ENCODE peak calls at places on chromosomes 4 and X, in four cellular contexts. One of them, this sample, is unnamed.

GRCh38 chrX:135931644-135932487 is 38.4 kb downstream of the SAGE1 start:
- DNase-seq in neural progenitor cell: peak; percentile 64
- DNase-seq in hepatocyte: peak; percentile 57
- DNase-seq in HCT116: peak; percentile 6
- DNase-seq in this sample: peak; percentile 74

GRCh38 chr4:173001571-173001970 is 167.0 kb upstream of the GALNT7 start:
- DNase-seq in neural progenitor cell: no peak
- DNase-seq in hepatocyte: no peak
- DNase-seq in HCT116: no peak
- DNase-seq in this sample: no peak

GRCh38 chrX:48896611-48897011 is 957 bp downstream of the TIMM17B start:
- DNase-seq in neural progenitor cell: peak; percentile 13
- DNase-seq in hepatocyte: no peak
- DNase-seq in HCT116: no peak
- DNase-seq in this sample: no peak

GRCh38 chr4:143514432-143514831 is 930 bp downstream of the SMARCA5 start:
- DNase-seq in neural progenitor cell: peak; percentile 90
- DNase-seq in hepatocyte: peak; percentile 61
- DNase-seq in HCT116: no peak
- DNase-seq in this sample: peak; percentile 73

GRCh38 chrX:55695227-55696018 is 22.1 kb upstream of the RRAGB start:
- DNase-seq in neural progenitor cell: no peak
- DNase-seq in hepatocyte: no peak
- DNase-seq in HCT116: no peak
- DNase-seq in this sample: no peak

GRCh38 chr4:13285336-13285735 is 198.8 kb downstream of the RAB28 start:
- DNase-seq in neural progenitor cell: no peak
- DNase-seq in hepatocyte: no peak
- DNase-seq in HCT116: no peak
- DNase-seq in this sample: no peak

GRCh38 chrX:39869846-39870601 is 227.7 kb downstream of the BCOR start:
- DNase-seq in neural progenitor cell: no peak
- DNase-seq in hepatocyte: no peak
- DNase-seq in HCT116: no peak
- DNase-seq in this sample: no peak

GRCh38 chr4:151395873-151396272 is 13.1 kb upstream of the FHIP1A start:
- DNase-seq in neural progenitor cell: no peak
- DNase-seq in hepatocyte: no peak
- DNase-seq in HCT116: no peak
- DNase-seq in this sample: no peak

GRCh38 chrX:55908685-55909212 is 191.2 kb downstream of the RRAGB start:
- DNase-seq in neural progenitor cell: peak; percentile 43
- DNase-seq in hepatocyte: peak; percentile 25
- DNase-seq in HCT116: no peak
- DNase-seq in this sample: no peak

GRCh38 chr4:81606796-81607550 is 135.3 kb upstream of the RASGEF1B start:
- DNase-seq in neural progenitor cell: no peak
- DNase-seq in hepatocyte: peak; percentile 13
- DNase-seq in HCT116: no peak
- DNase-seq in this sample: no peak

GRCh38 chr4:137768881-137769280 is 236.6 kb upstream of the PCDH18 start:
- DNase-seq in neural progenitor cell: no peak
- DNase-seq in hepatocyte: no peak
- DNase-seq in HCT116: no peak
- DNase-seq in this sample: no peak

GRCh38 chr4:181137351-181137750 is 1105.9 kb upstream of the TENM3 start:
- DNase-seq in neural progenitor cell: no peak
- DNase-seq in hepatocyte: no peak
- DNase-seq in HCT116: no peak
- DNase-seq in this sample: no peak

GRCh38 chrX:35115205-35115604 is 172.6 kb downstream of the FAM47B start:
- DNase-seq in neural progenitor cell: no peak
- DNase-seq in hepatocyte: no peak
- DNase-seq in HCT116: no peak
- DNase-seq in this sample: no peak

GRCh38 chrX:118974908-118975671 is 672 bp downstream of the LONRF3 start:
- DNase-seq in neural progenitor cell: peak; percentile 59
- DNase-seq in hepatocyte: peak; percentile 58
- DNase-seq in HCT116: no peak
- DNase-seq in this sample: no peak

GRCh38 chrX:118974088-118974907 is at the start of gene LONRF3:
- DNase-seq in neural progenitor cell: peak; percentile 27
- DNase-seq in hepatocyte: peak; percentile 74
- DNase-seq in HCT116: no peak
- DNase-seq in this sample: no peak

GRCh38 chrX:118975831-118976598 is 1.6 kb downstream of the LONRF3 start:
- DNase-seq in neural progenitor cell: peak; percentile 44
- DNase-seq in hepatocyte: peak; percentile 80
- DNase-seq in HCT116: no peak
- DNase-seq in this sample: no peak

GRCh38 chrX:118971552-118971951 is 2.9 kb upstream of the LONRF3 start:
- DNase-seq in neural progenitor cell: no peak
- DNase-seq in hepatocyte: no peak
- DNase-seq in HCT116: no peak
- DNase-seq in this sample: no peak

DNA sequence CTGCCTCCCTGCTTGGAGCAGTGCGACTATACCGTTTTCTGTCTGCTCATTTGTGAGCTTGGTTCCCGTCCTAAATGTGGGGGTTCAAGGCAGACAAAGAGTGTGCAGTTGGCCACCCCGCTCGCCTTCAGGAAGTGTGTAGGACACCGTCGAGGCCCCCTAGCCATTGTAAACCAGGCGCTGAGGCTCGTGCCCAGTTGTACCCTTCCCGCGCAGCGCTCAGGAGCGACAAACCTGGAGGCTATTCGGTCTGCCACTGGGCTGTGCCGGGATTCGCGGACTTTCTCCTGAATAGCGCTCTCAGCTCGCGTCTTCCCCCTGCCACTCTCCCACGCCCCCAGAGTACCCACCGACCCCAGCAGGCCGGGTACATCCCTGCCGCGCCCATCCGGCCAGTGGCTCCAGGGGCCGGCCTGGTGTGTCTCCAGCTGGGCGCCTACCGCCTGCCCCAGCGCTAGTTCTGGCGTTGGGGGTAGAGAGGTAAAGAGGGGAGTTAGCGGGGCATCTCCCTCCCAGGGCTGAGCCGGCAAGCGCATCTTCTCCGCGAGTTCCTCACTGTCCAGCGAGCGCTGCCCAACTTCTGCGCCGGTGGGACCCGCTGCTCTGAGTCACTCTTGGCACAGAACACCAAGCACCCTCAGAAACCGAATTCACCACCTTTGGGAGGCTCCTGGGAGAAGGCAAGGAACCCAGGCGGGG is 880 bp upstream of the LONRF3 start:
- DNase-seq in neural progenitor cell: peak; percentile 24
- DNase-seq in hepatocyte: no peak
- DNase-seq in HCT116: no peak
- DNase-seq in this sample: no peak
- H3K9me3 ChIP-seq in neural progenitor cell: no peaks in the 10 kb centered on the region
- H3K9me3 ChIP-seq in hepatocyte: no peaks in the 10 kb centered on the region
- H3K9me3 ChIP-seq in HCT116: no peaks in the 10 kb centered on the region
- H3K9me3 ChIP-seq in this sample: no peaks in the 10 kb centered on the region

DNA sequence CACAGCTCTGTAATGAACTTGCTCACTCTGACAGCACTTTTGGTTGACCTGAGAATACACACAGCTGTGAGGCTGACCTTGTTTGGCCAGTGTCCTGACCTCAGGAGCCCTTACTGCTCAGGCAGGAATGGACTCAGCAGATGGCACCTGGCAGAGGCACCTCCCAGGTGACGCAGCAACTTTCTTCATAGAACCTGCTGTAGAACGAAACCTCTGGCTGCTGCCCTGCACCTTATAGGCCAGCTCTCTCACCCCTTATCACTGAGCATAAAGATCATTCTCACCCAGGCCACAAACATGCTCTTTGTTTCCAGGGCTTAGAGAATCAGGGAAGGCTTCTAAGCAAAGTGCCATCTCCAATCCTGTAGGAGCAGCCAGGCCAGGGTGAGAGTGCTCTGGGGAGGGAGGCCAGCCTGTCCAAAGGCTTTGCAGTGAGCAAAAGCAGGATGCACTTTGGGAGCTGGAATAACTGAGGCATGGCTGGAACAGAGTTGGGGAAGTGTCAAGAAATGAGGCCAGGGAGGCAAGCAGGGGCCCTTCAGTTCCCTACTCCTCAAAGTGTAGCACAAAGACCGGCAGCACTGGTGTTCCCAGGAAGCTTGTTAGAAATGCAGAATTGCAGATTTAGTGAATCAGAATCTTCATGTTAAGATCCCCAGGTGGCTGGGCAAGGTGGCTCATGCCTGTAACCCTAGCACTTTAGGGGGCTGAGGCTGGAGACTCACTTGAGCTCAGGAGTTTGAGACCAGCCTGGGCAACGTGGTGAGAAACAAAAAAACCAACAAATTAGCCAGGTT is 13.3 kb upstream of the CENPU start:
- DNase-seq in neural progenitor cell: no peak
- DNase-seq in hepatocyte: peak; percentile 23
- DNase-seq in HCT116: no peak
- DNase-seq in this sample: no peak
- H3K4me1 ChIP-seq in neural progenitor cell: no peaks in the 10 kb centered on the region
- H3K4me1 ChIP-seq in hepatocyte: peaks cover 31% of the 10 kb centered on the region
- H3K4me1 ChIP-seq in HCT116: no peaks in the 10 kb centered on the region
- H3K4me1 ChIP-seq in this sample: peaks cover 3% of the 10 kb centered on the region

GRCh38 chrX:148672526-148672925 is 172.1 kb downstream of the AFF2 start:
- DNase-seq in neural progenitor cell: no peak
- DNase-seq in hepatocyte: no peak
- DNase-seq in HCT116: no peak
- DNase-seq in this sample: no peak

GRCh38 chrX:148665001-148665400 is 164.6 kb downstream of the AFF2 start:
- DNase-seq in neural progenitor cell: no peak
- DNase-seq in hepatocyte: no peak
- DNase-seq in HCT116: no peak
- DNase-seq in this sample: no peak

GRCh38 chrX:148670277-148670676 is 169.9 kb downstream of the AFF2 start:
- DNase-seq in neural progenitor cell: no peak
- DNase-seq in hepatocyte: no peak
- DNase-seq in HCT116: no peak
- DNase-seq in this sample: peak; percentile 81
- H2AFZ ChIP-seq in neural progenitor cell: no peak overlapping the region
- H2AFZ ChIP-seq in hepatocyte: no peak overlapping the region
- H2AFZ ChIP-seq in HCT116: no peak overlapping the region
- H2AFZ ChIP-seq in this sample: no peak overlapping the region

GRCh38 chr4:1993169-1993516 is 15.6 kb downstream of the NELFA start:
- DNase-seq in neural progenitor cell: no peak
- DNase-seq in hepatocyte: no peak
- DNase-seq in HCT116: no peak
- DNase-seq in this sample: no peak

GRCh38 chr4:1996866-1997611 is 11.7 kb downstream of the NELFA start:
- DNase-seq in neural progenitor cell: no peak
- DNase-seq in hepatocyte: no peak
- DNase-seq in HCT116: no peak
- DNase-seq in this sample: peak; percentile 52

GRCh38 chr4:1997712-1998111 is 11.1 kb downstream of the NELFA start:
- DNase-seq in neural progenitor cell: no peak
- DNase-seq in hepatocyte: no peak
- DNase-seq in HCT116: no peak
- DNase-seq in this sample: no peak

GRCh38 chr4:1994935-1995334 is 13.8 kb downstream of the NELFA start:
- DNase-seq in neural progenitor cell: no peak
- DNase-seq in hepatocyte: no peak
- DNase-seq in HCT116: no peak
- DNase-seq in this sample: no peak

GRCh38 chr4:1998296-1998695 is 10.5 kb downstream of the NELFA start:
- DNase-seq in neural progenitor cell: no peak
- DNase-seq in hepatocyte: peak; percentile 45
- DNase-seq in HCT116: no peak
- DNase-seq in this sample: no peak
- H3K9me3 ChIP-seq in neural progenitor cell: no peaks in the 10 kb centered on the region
- H3K9me3 ChIP-seq in hepatocyte: peaks cover 6% of the 10 kb centered on the region
- H3K9me3 ChIP-seq in HCT116: no peaks in the 10 kb centered on the region
- H3K9me3 ChIP-seq in this sample: peaks cover 15% of the 10 kb centered on the region

GRCh38 chr4:70657326-70657725 is 9.0 kb downstream of the JCHAIN start:
- DNase-seq in neural progenitor cell: no peak
- DNase-seq in hepatocyte: no peak
- DNase-seq in HCT116: no peak
- DNase-seq in this sample: no peak
- H3K4me1 ChIP-seq in neural progenitor cell: no peaks in the 10 kb centered on the region
- H3K4me1 ChIP-seq in hepatocyte: peaks cover 3% of the 10 kb centered on the region
- H3K4me1 ChIP-seq in HCT116: no peaks in the 10 kb centered on the region
- H3K4me1 ChIP-seq in this sample: no peaks in the 10 kb centered on the region

DNA sequence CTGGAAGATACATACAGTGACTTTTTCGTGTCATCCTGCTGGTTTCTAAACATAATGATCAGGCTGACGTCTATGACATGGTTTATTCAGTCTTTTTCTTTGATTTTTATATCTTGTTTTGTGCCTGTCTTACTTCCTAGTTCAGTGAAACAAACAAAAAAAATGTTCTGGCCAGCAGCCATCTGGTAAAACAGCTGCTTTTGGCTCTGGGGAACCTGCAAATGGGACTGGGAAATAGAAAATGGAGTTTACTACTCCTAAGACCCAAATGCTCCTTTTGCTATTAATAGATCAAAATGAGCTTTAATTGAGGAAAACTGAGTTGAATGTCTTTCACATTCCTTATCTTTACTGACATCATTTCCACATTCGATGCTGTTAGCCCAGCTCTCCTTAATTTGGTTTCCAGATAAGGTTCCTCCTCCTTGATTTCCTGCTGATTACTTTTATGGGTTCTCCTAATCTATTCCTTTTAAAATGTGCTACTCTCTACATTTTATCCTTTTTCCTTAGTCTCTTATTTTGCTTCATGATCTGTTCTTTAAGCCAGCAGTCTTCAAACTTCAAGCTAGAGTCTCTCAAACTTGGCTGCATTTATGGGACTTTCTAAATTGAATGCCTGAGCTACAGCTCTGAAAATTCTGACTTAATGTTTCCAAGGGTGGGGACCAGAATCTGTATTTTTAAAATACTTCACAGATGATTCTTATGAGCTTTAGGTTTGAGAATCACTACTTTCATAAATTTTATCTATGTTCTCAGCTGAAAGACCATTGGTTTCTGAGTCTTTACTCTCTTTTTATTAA is 499.5 kb downstream of the ANKRD50 start:
- DNase-seq in neural progenitor cell: no peak
- DNase-seq in hepatocyte: peak; percentile 8
- DNase-seq in HCT116: no peak
- DNase-seq in this sample: no peak
- H2AFZ ChIP-seq in neural progenitor cell: no peak overlapping the region
- H2AFZ ChIP-seq in hepatocyte: peak overlapping the region; percentile 20
- H2AFZ ChIP-seq in HCT116: no peak overlapping the region
- H2AFZ ChIP-seq in this sample: no peak overlapping the region

GRCh38 chr4:253936-254756 is 51.1 kb downstream of the ZNF732 start:
- DNase-seq in neural progenitor cell: no peak
- DNase-seq in hepatocyte: no peak
- DNase-seq in HCT116: no peak
- DNase-seq in this sample: no peak

GRCh38 chr4:256492-256891 is 48.8 kb downstream of the ZNF732 start:
- DNase-seq in neural progenitor cell: no peak
- DNase-seq in hepatocyte: no peak
- DNase-seq in HCT116: no peak
- DNase-seq in this sample: no peak

GRCh38 chr4:252065-252601 is 53.1 kb downstream of the ZNF732 start:
- DNase-seq in neural progenitor cell: no peak
- DNase-seq in hepatocyte: no peak
- DNase-seq in HCT116: no peak
- DNase-seq in this sample: no peak
- H3K9me3 ChIP-seq in neural progenitor cell: peaks cover 67% of the 10 kb centered on the region
- H3K9me3 ChIP-seq in hepatocyte: peaks cover 22% of the 10 kb centered on the region
- H3K9me3 ChIP-seq in HCT116: peaks cover 19% of the 10 kb centered on the region
- H3K9me3 ChIP-seq in this sample: peaks cover 55% of the 10 kb centered on the region

GRCh38 chr4:182880387-182881356 is 36.5 kb downstream of the DCTD start:
- DNase-seq in neural progenitor cell: no peak
- DNase-seq in hepatocyte: peak; percentile 30
- DNase-seq in HCT116: no peak
- DNase-seq in this sample: no peak
- H3K4me1 ChIP-seq in neural progenitor cell: peaks cover 5% of the 10 kb centered on the region
- H3K4me1 ChIP-seq in hepatocyte: peaks cover 3% of the 10 kb centered on the region
- H3K4me1 ChIP-seq in HCT116: no peaks in the 10 kb centered on the region
- H3K4me1 ChIP-seq in this sample: no peaks in the 10 kb centered on the region